ENCODE peak calls at places on chromosomes 1 and 21, in four cellular contexts. I is NCI-H1436, O is amniotic epithelial cell, Y is posterior cingulate gyrus. C is an unnamed sample.

GRCh38 chr1:19342077-19342775 is 30.1 kb downstream of the SLC66A1 start:
- DNase-seq in I (no peak), O (no peak), Y (no peak), C (no peak)

GRCh38 chr21:36783612-36784383 is 84.9 kb downstream of the SIM2 start:
- DNase-seq in I (no peak), O (peak), Y (no peak), C (no peak)

GRCh38 chr1:156795787-156796186 is 20.9 kb downstream of the SH2D2A start:
- DNase-seq in Y (peak), I (no peak), O (peak), C (no peak)

GRCh38 chr1:235180916-235181315 is 19.9 kb upstream of the RBM34 start:
- DNase-seq in O (no peak), I (no peak), Y (no peak), C (no peak)

GRCh38 chr21:44521301-44521927 is 18.6 kb downstream of the KRTAP10-1 start:
- DNase-seq in I (no peak), Y (no peak), O (no peak), C (no peak)

GRCh38 chr1:154418898-154419619 is 13.9 kb downstream of the IL6R start:
- DNase-seq in I (no peak), Y (no peak), O (no peak), C (no peak)

GRCh38 chr21:44511219-44511937 is 28.6 kb downstream of the KRTAP10-1 start:
- DNase-seq in I (no peak), Y (no peak), O (no peak), C (no peak)

GRCh38 chr21:44947930-44948331 is 8.1 kb downstream of the SLX9 start:
- DNase-seq in O (no peak), I (no peak), Y (no peak), C (no peak)

GRCh38 chr21:38958940-38959685 is 153.4 kb downstream of the ETS2 start:
- DNase-seq in O (peak), Y (no peak), I (no peak), C (no peak)